ENCODE peak calls at places on chromosomes 11 and 22, in six cellular contexts. B, C, X, Q, L and E are unnamed samples.

GRCh38 chr11:16967347-16967662 is 46.9 kb downstream of the PLEKHA7 start:
- DNase-seq in L (no peak), X (no peak), Q (no peak), C (no peak), B (no peak), E (no peak)

GRCh38 chr11:76025068-76025467 is 181.2 kb downstream of the WNT11 start:
- DNase-seq in C (no peak), B (no peak), L (no peak), X (no peak), Q (no peak), E (no peak)

GRCh38 chr11:46369458-46370152 is 11.9 kb upstream of the MDK start:
- DNase-seq in C (peak; percentile 30), B (peak; percentile 80), X (no peak), Q (peak; percentile 61), L (peak; percentile 71), E (peak; percentile 29)

GRCh38 chr22:40247976-40248375 is 70.3 kb downstream of the TNRC6B start:
- DNase-seq in L (peak; percentile 68), C (no peak), Q (peak; percentile 41), B (peak; percentile 73), X (no peak), E (no peak)

GRCh38 chr11:119316729-119317591 is at the start of gene MCAM:
- DNase-seq in B (no peak), Q (no peak), C (no peak), L (no peak), X (no peak), E (peak; percentile 47)

GRCh38 chr11:76799061-76799804 is 16.1 kb downstream of the TSKU start:
- DNase-seq in L (peak; percentile 82), C (no peak), Q (peak; percentile 74), X (peak; percentile 69), B (peak; percentile 88), E (peak; percentile 63)

GRCh38 chr11:34405079-34405858 is 33.5 kb upstream of the CAT start:
- DNase-seq in B (no peak), L (no peak), X (no peak), C (no peak), Q (no peak), E (no peak)

GRCh38 chr11:134562941-134563471 is 151.0 kb upstream of the B3GAT1 start:
- DNase-seq in Q (no peak), X (no peak), B (peak; percentile 30), C (no peak), L (no peak), E (no peak)

GRCh38 chr11:60757231-60757800 is 649 bp downstream of the MS4A15 start:
- DNase-seq in X (no peak), Q (no peak), B (no peak), C (no peak), L (no peak), E (no peak)

GRCh38 chr11:117823941-117824420 is 563 bp downstream of the FXYD2 start:
- DNase-seq in C (no peak), B (no peak), X (no peak), L (no peak), Q (no peak), E (no peak)

GRCh38 chr11:130677486-130678153 is 229.2 kb downstream of the ADAMTS15 start:
- DNase-seq in L (no peak), C (no peak), X (no peak), Q (no peak), B (no peak), E (no peak)

GRCh38 chr11:90438069-90438468 is 215.2 kb upstream of the CHORDC1 start:
- DNase-seq in C (no peak), B (no peak), Q (no peak), L (no peak), X (no peak), E (no peak)

GRCh38 chr11:10295056-10295901 is 1.3 kb upstream of the SBF2 start:
- DNase-seq in B (no peak), L (no peak), C (no peak), X (no peak), Q (no peak), E (no peak)